ENCODE peak calls at places on chromosomes 7 and 10, in nine cellular contexts. C is sigmoid colon, F is fibroblast of the aortic adventitia, Y is transverse colon, W is osteoblast, I is psoas muscle, J is tibial nerve, P is tibial artery, Z is A549. H is an unnamed sample.

GRCh38 chr7:102412548-102412947 is 16.4 kb downstream of the PRKRIP1 start:
- DNase-seq in P (no peak), Z (peak), C (no peak), F (peak), J (no peak), Y (peak), I (peak), W (peak), H (peak)

GRCh38 chr7:47293884-47294568 is 287.9 kb downstream of the TNS3 start:
- DNase-seq in F (peak), Y (peak), W (peak), Z (no peak), I (peak), J (peak), P (no peak), C (peak), H (peak)

GRCh38 chr10:17831896-17832295 is 22.7 kb downstream of the MRC1 start:
- DNase-seq in F (no peak), W (peak), P (no peak), C (no peak), I (no peak), Y (no peak), Z (no peak), J (no peak), H (no peak)

GRCh38 chr7:138527746-138528223 is 67.7 kb downstream of the TRIM24 start:
- DNase-seq in J (no peak), F (peak), C (no peak), Z (no peak), I (no peak), Y (no peak), P (no peak), W (no peak), H (peak)

GRCh38 chr7:85750454-85750949 is 563.6 kb upstream of the SEMA3D start:
- DNase-seq in Z (no peak), W (peak), Y (no peak), J (peak), I (no peak), C (no peak), F (peak), P (no peak), H (peak)

GRCh38 chr10:5692476-5693358 is 8.1 kb downstream of the TASOR2 start:
- DNase-seq in Y (peak), J (no peak), Z (peak), P (no peak), I (peak), C (peak), W (no peak), F (peak), H (peak)

GRCh38 chr7:127765150-127765549 is 113.2 kb downstream of the SND1 start:
- DNase-seq in Y (no peak), P (no peak), I (no peak), F (no peak), W (no peak), C (no peak), Z (no peak), J (no peak), H (no peak)

GRCh38 chr10:22821501-22821900 is 106.4 kb upstream of the ARMC3 start:
- DNase-seq in F (peak), P (no peak), W (peak), C (no peak), I (no peak), Y (no peak), J (no peak), Z (no peak), H (peak)

GRCh38 chr7:145050415-145050814 is 214.6 kb upstream of the TPK1 start:
- DNase-seq in F (no peak), J (no peak), Z (no peak), Y (no peak), P (no peak), I (no peak), W (no peak), C (no peak), H (no peak)

GRCh38 chr10:72244573-72245038 is 28.5 kb upstream of the ASCC1 start:
- DNase-seq in J (no peak), Z (peak), C (no peak), Y (no peak), I (no peak), W (no peak), P (no peak), F (peak), H (no peak)

GRCh38 chr10:86862786-86863185 is 94.6 kb downstream of the MMRN2 start:
- DNase-seq in I (no peak), C (no peak), F (no peak), P (no peak), Y (no peak), Z (no peak), W (no peak), J (no peak), H (no peak)

GRCh38 chr7:45869426-45869825 is 3.5 kb downstream of the CCDC201 start:
- DNase-seq in Z (no peak), C (no peak), W (peak), F (peak), J (no peak), P (no peak), Y (no peak), I (no peak), H (peak)

GRCh38 chr10:133012573-133013359 is 70.4 kb upstream of the CFAP46 start:
- DNase-seq in Y (peak), C (no peak), P (peak), J (peak), Z (no peak), F (no peak), W (no peak), I (peak), H (no peak)

GRCh38 chr10:44398271-44398670 is 13.4 kb upstream of the CXCL12 start:
- DNase-seq in J (no peak), C (no peak), W (no peak), F (no peak), Y (no peak), Z (no peak), P (no peak), I (no peak), H (no peak)

GRCh38 chr7:105131890-105132289 is 117.9 kb downstream of the KMT2E start:
- DNase-seq in Y (no peak), C (no peak), Z (no peak), P (no peak), I (no peak), J (no peak), W (no peak), F (no peak), H (no peak)

GRCh38 chr7:100971111-100972001 is 2.0 kb downstream of the MUC12 start:
- DNase-seq in C (no peak), I (no peak), Z (no peak), J (no peak), W (peak), F (no peak), Y (no peak), P (no peak), H (no peak)

GRCh38 chr7:57256637-57257375 is 124.6 kb upstream of the ZNF479 start:
- DNase-seq in I (no peak), P (no peak), Z (no peak), Y (no peak), F (no peak), C (no peak), J (no peak), W (no peak), H (no peak)

GRCh38 chr7:30918676-30919075 is 7.0 kb downstream of the AQP1 start:
- DNase-seq in Y (no peak), P (peak), J (no peak), F (no peak), C (peak), Z (no peak), W (no peak), I (no peak), H (no peak)

GRCh38 chr7:24457215-24457549 is 116.1 kb upstream of the PALS2 start:
- DNase-seq in W (no peak), I (no peak), Z (no peak), C (no peak), J (no peak), P (no peak), Y (no peak), F (peak), H (no peak)

GRCh38 chr10:112389147-112389822 is 15.4 kb downstream of the ACSL5 start:
- DNase-seq in W (peak), I (peak), Y (no peak), P (no peak), J (no peak), Z (peak), C (no peak), F (peak), H (peak)

GRCh38 chr10:71015674-71016073 is 127.3 kb upstream of the PCBD1 start:
- DNase-seq in W (no peak), Z (no peak), I (no peak), F (no peak), J (no peak), Y (no peak), C (no peak), P (no peak), H (peak)

GRCh38 chr7:33494473-33494872 is 365.1 kb downstream of the BBS9 start:
- DNase-seq in Z (no peak), Y (no peak), F (no peak), I (no peak), C (no peak), W (no peak), J (no peak), P (no peak), H (peak)

GRCh38 chr10:47025253-47025539 is 114.0 kb downstream of the PTPN20 start:
- DNase-seq in I (no peak), F (no peak), Y (no peak), W (peak), P (no peak), C (no peak), Z (no peak), J (no peak), H (no peak)

GRCh38 chr7:69722836-69723235 is 124.6 kb downstream of the AUTS2 start:
- DNase-seq in Z (no peak), C (no peak), Y (no peak), W (no peak), P (no peak), F (no peak), I (no peak), J (no peak), H (no peak)

GRCh38 chr7:95421847-95422444 is 12.9 kb downstream of the PON2 start:
- DNase-seq in Z (no peak), J (no peak), F (no peak), C (no peak), I (no peak), P (no peak), W (no peak), Y (no peak), H (peak)

GRCh38 chr7:95427914-95428516 is 6.8 kb downstream of the PON2 start:
- DNase-seq in Z (no peak), I (no peak), W (no peak), F (no peak), Y (no peak), C (no peak), J (no peak), P (no peak), H (no peak)

GRCh38 chr7:95425694-95426093 is 9.1 kb downstream of the PON2 start:
- DNase-seq in F (no peak), P (no peak), Y (no peak), W (peak), I (no peak), J (no peak), Z (no peak), C (no peak), H (no peak)

GRCh38 chr7:95430864-95431263 is 4.0 kb downstream of the PON2 start:
- DNase-seq in P (no peak), I (no peak), J (no peak), Z (peak), F (no peak), Y (peak), C (no peak), W (peak), H (peak)

GRCh38 chr7:95427123-95427522 is 7.7 kb downstream of the PON2 start:
- DNase-seq in Y (no peak), Z (no peak), I (no peak), J (no peak), P (no peak), W (no peak), C (no peak), F (no peak), H (no peak)
- TF ChIP-seq CTCF in Y (no peak), Z (no peak), I (no peak), J (no peak), P (no peak), W (no peak), C (no peak), F (no peak), H (no peak)

GRCh38 chr10:13340068-13340467 is 8.0 kb downstream of the SEPHS1 start:
- DNase-seq in I (no peak), W (no peak), J (no peak), Y (no peak), F (no peak), Z (no peak), C (no peak), P (no peak), H (no peak)
- H3K4me3 ChIP-seq in I (peak), W (no peak), J (no peak), Y (no peak), F (no peak), Z (no peak), C (no peak), P (no peak), H (no peak)

GRCh38 chr10:99396471-99396870 is 34.0 kb downstream of the GOT1 start:
- DNase-seq in F (peak), Y (no peak), I (no peak), J (no peak), P (no peak), Z (no peak), C (no peak), W (no peak), H (peak)
- TF ChIP-seq CTCF in F (no peak), Y (no peak), I (no peak), J (no peak), P (no peak), Z (no peak), C (no peak), W (no peak), H (no peak)

GRCh38 chr7:27245124-27245797 is 2.7 kb downstream of the EVX1 start:
- DNase-seq in C (no peak), Z (no peak), P (no peak), Y (no peak), J (no peak), I (no peak), W (peak), F (no peak), H (no peak)
- H3K4me3 ChIP-seq in C (peak), Z (no peak), P (no peak), Y (no peak), J (no peak), I (peak), W (no peak), F (no peak), H (no peak)